ENCODE peak calls at places on chromosome 2, in five cellular contexts. S, Z, C, W and F are unnamed samples.

GRCh38 chr2:6556755-6557154 is 309.0 kb downstream of the CMPK2 start:
- DNase-seq in S (no peak), Z (no peak), C (peak; percentile 0), W (no peak), F (no peak)

GRCh38 chr2:180705551-180705950 is 274.9 kb upstream of the UBE2E3 start:
- DNase-seq in S (no peak), Z (no peak), C (no peak), W (no peak), F (no peak)

GRCh38 chr2:48551548-48551947 is 21.6 kb downstream of the STON1 start:
- DNase-seq in S (no peak), Z (no peak), C (no peak), W (no peak), F (no peak)

GRCh38 chr2:197357986-197358385 is 47.4 kb upstream of the ANKRD44 start:
- DNase-seq in S (no peak), Z (no peak), C (no peak), W (no peak), F (no peak)

GRCh38 chr2:132559326-132559725 is 110.7 kb downstream of the LYPD1 start:
- DNase-seq in S (no peak), Z (no peak), C (no peak), W (no peak), F (no peak)

GRCh38 chr2:231926180-231926741 is at the start of gene NPPC:
- DNase-seq in S (peak; percentile 86), Z (peak; percentile 76), C (peak; percentile 29), W (peak; percentile 25), F (peak; percentile 53)

GRCh38 chr2:82796132-82796531 is 1662.9 kb downstream of the SUCLG1 start:
- DNase-seq in S (no peak), Z (no peak), C (no peak), W (no peak), F (no peak)

GRCh38 chr2:222142027-222142426 is 156.8 kb downstream of the PAX3 start:
- DNase-seq in S (no peak), Z (no peak), C (peak; percentile 39), W (no peak), F (no peak)

GRCh38 chr2:12456293-12457151 is 260.2 kb upstream of the TRIB2 start:
- DNase-seq in S (no peak), Z (peak; percentile 93), C (peak; percentile 100), W (peak; percentile 63), F (peak; percentile 90)

GRCh38 chr2:33069894-33070651 is 123.3 kb downstream of the LTBP1 start:
- DNase-seq in S (no peak), Z (no peak), C (peak; percentile 96), W (no peak), F (peak; percentile 87)

GRCh38 chr2:179106342-179107178 is 56.6 kb upstream of the CCDC141 start:
- DNase-seq in S (peak; percentile 11), Z (no peak), C (peak; percentile 91), W (peak; percentile 12), F (peak; percentile 32)

GRCh38 chr2:70936979-70937811 is 1.5 kb downstream of the ATP6V1B1 start:
- DNase-seq in S (peak; percentile 2), Z (no peak), C (peak; percentile 24), W (no peak), F (no peak)

GRCh38 chr2:8346238-8346637 is 335.6 kb upstream of the ID2 start:
- DNase-seq in S (no peak), Z (no peak), C (no peak), W (no peak), F (no peak)

GRCh38 chr2:195021704-195022513 is 635.1 kb upstream of the SLC39A10 start:
- DNase-seq in S (no peak), Z (no peak), C (no peak), W (no peak), F (no peak)

GRCh38 chr2:178860551-178860950 is 53.3 kb upstream of the TTN start:
- DNase-seq in S (no peak), Z (no peak), C (no peak), W (peak; percentile 24), F (no peak)

GRCh38 chr2:48107326-48107925 is 201.1 kb upstream of the FBXO11 start:
- DNase-seq in S (no peak), Z (no peak), C (peak; percentile 66), W (no peak), F (peak; percentile 33)

GRCh38 chr2:240922982-240923537 is 16.9 kb downstream of the CROCC2 start:
- DNase-seq in S (no peak), Z (peak; percentile 54), C (no peak), W (no peak), F (no peak)

GRCh38 chr2:41928593-41928992 is 119.2 kb upstream of the PKDCC start:
- DNase-seq in S (no peak), Z (no peak), C (peak; percentile 82), W (no peak), F (peak; percentile 39)

GRCh38 chr2:217920879-217921603 is 81.8 kb downstream of the TNS1 start:
- DNase-seq in S (no peak), Z (no peak), C (no peak), W (no peak), F (no peak)

GRCh38 chr2:24919977-24920812 is at the start of gene ADCY3:
- DNase-seq in S (peak; percentile 81), Z (peak; percentile 91), C (peak; percentile 51), W (peak; percentile 45), F (peak; percentile 88)

GRCh38 chr2:171411791-171412483 is 21.9 kb downstream of the METTL8 start:
- DNase-seq in S (no peak), Z (no peak), C (peak; percentile 61), W (no peak), F (no peak)

GRCh38 chr2:240566203-240567136 is 1.8 kb upstream of the RNPEPL1 start:
- DNase-seq in S (peak; percentile 94), Z (peak; percentile 99), C (peak; percentile 82), W (peak; percentile 96), F (peak; percentile 91)

GRCh38 chr2:86225581-86225980 is 26.3 kb downstream of the MRPL35 start:
- DNase-seq in S (no peak), Z (peak; percentile 87), C (no peak), W (no peak), F (peak; percentile 32)

GRCh38 chr2:136242687-136243277 is 124.8 kb upstream of the CXCR4 start:
- DNase-seq in S (no peak), Z (peak; percentile 84), C (no peak), W (no peak), F (no peak)

GRCh38 chr2:32135409-32135808 is 30.3 kb upstream of the SLC30A6 start:
- DNase-seq in S (no peak), Z (no peak), C (peak; percentile 78), W (peak; percentile 9), F (peak; percentile 75)

GRCh38 chr2:26432856-26433255 is 31.1 kb downstream of the DRC1 start:
- DNase-seq in S (no peak), Z (no peak), C (no peak), W (no peak), F (no peak)

GRCh38 chr2:72974436-72974754 is 57.1 kb downstream of the EMX1 start:
- DNase-seq in S (no peak), Z (no peak), C (no peak), W (no peak), F (no peak)